ENCODE peak calls at places on chromosome 22, in four cellular contexts. A is HTR-8/SVneo, S is left ventricle myocardium superior, P is neural progenitor cell. M is an unnamed sample.

GRCh38 chr22:27603111-27603822 is 198.3 kb downstream of the MN1 start:
- DNase-seq in P (no peak), S (no peak), A (no peak), M (no peak)

GRCh38 chr22:33210129-33210784 is 152.1 kb upstream of the SYN3 start:
- DNase-seq in P (peak; percentile 64), S (no peak), A (peak; percentile 8), M (no peak)

GRCh38 chr22:30290679-30291333 is 1.5 kb upstream of the CASTOR1 start:
- DNase-seq in P (peak; percentile 48), A (no peak), S (peak; percentile 86), M (peak; percentile 84)

GRCh38 chr22:39617342-39617741 is 46.8 kb downstream of the CACNA1I start:
- DNase-seq in S (no peak), P (no peak), A (no peak), M (no peak)

GRCh38 chr22:30205281-30206115 is 41.1 kb downstream of the LIF start:
- DNase-seq in S (peak; percentile 67), A (peak; percentile 71), P (no peak), M (peak; percentile 60)

GRCh38 chr22:31852691-31853370 is 91.5 kb upstream of the YWHAH start:
- DNase-seq in P (peak; percentile 24), A (no peak), S (no peak), M (no peak)

GRCh38 chr22:45159652-45160462 is 3.9 kb upstream of the NUP50 start:
- DNase-seq in P (peak; percentile 6), S (no peak), A (peak; percentile 27), M (no peak)

GRCh38 chr22:32323513-32324164 is 34.0 kb upstream of the RFPL3 start:
- DNase-seq in A (no peak), P (no peak), S (no peak), M (no peak)

GRCh38 chr22:47063606-47064005 is 301.2 kb downstream of the TBC1D22A start:
- DNase-seq in A (no peak), S (no peak), P (no peak), M (no peak)

GRCh38 chr22:41656515-41656914 is 32.2 kb downstream of the SNU13 start:
- DNase-seq in A (no peak), P (no peak), S (no peak), M (no peak)

GRCh38 chr22:26722159-26722558 is 64.8 kb downstream of the MIAT start:
- DNase-seq in P (no peak), A (no peak), S (no peak), M (no peak)

GRCh38 chr22:37781434-37782059 is 26.2 kb upstream of the GCAT start:
- DNase-seq in P (peak; percentile 33), S (peak; percentile 59), A (no peak), M (no peak)

GRCh38 chr22:46084943-46085830 is 65.1 kb upstream of the PPARA start:
- DNase-seq in S (peak; percentile 93), A (no peak), P (no peak), M (peak; percentile 92)

GRCh38 chr22:17742528-17742902 is 31.8 kb downstream of the BID start:
- DNase-seq in S (peak; percentile 69), P (peak; percentile 92), A (peak; percentile 86), M (peak; percentile 58)

GRCh38 chr22:46429327-46429853 is 93.9 kb downstream of the TRMU start:
- DNase-seq in S (no peak), P (no peak), A (no peak), M (no peak)

GRCh38 chr22:30705710-30706651 is 11.3 kb downstream of the OSBP2 start:
- DNase-seq in S (no peak), A (no peak), P (peak; percentile 25), M (no peak)

GRCh38 chr22:20111045-20111688 is 4.7 kb upstream of the RANBP1 start:
- DNase-seq in A (no peak), S (peak; percentile 20), P (peak; percentile 69), M (no peak)

GRCh38 chr22:38755155-38755910 is 465 bp downstream of the SUN2 start:
- DNase-seq in P (peak; percentile 91), S (peak; percentile 96), A (peak; percentile 75), M (peak; percentile 95)

GRCh38 chr22:37229805-37230672 is 14.0 kb downstream of the RAC2 start:
- DNase-seq in A (no peak), S (peak; percentile 57), P (no peak), M (no peak)

GRCh38 chr22:27416553-27417427 is 384.8 kb downstream of the MN1 start:
- DNase-seq in S (no peak), A (peak; percentile 65), P (peak; percentile 49), M (no peak)

GRCh38 chr22:29946220-29946619 is 63.2 kb downstream of the MTMR3 start:
- DNase-seq in P (no peak), S (no peak), A (no peak), M (no peak)

GRCh38 chr22:47245286-47245685 is 482.8 kb downstream of the TBC1D22A start:
- DNase-seq in A (no peak), S (no peak), P (no peak), M (no peak)

GRCh38 chr22:48075604-48076400 is 1313.4 kb downstream of the TBC1D22A start:
- DNase-seq in S (no peak), P (no peak), A (no peak), M (no peak)

GRCh38 chr22:42646569-42647525 is 2.3 kb downstream of the CYB5R3 start:
- DNase-seq in P (no peak), A (no peak), S (peak; percentile 89), M (peak; percentile 79)

GRCh38 chr22:35970601-35971417 is 57.8 kb downstream of the RBFOX2 start:
- DNase-seq in P (no peak), S (no peak), A (no peak), M (no peak)

GRCh38 chr22:47495102-47495501 is 732.7 kb downstream of the TBC1D22A start:
- DNase-seq in A (no peak), S (no peak), P (no peak), M (no peak)

GRCh38 chr22:44330188-44330726 is 17.5 kb upstream of the SHISAL1 start:
- DNase-seq in S (no peak), P (no peak), A (no peak), M (no peak)

GRCh38 chr22:31973739-31974138 is 29.4 kb downstream of the YWHAH start:
- DNase-seq in P (no peak), S (peak; percentile 62), A (no peak), M (no peak)

GRCh38 chr22:23820748-23821211 is 18.0 kb downstream of the DERL3 start:
- DNase-seq in P (no peak), A (no peak), S (peak; percentile 18), M (no peak)

GRCh38 chr22:44628856-44629255 is 73.1 kb upstream of the PRR5 start:
- DNase-seq in S (no peak), P (no peak), A (no peak), M (no peak)

GRCh38 chr22:32473388-32473952 is 1.1 kb upstream of the FBXO7 start:
- DNase-seq in S (no peak), P (peak; percentile 64), A (peak; percentile 29), M (no peak)

M was measured in heart right ventricle.